ENCODE peak calls at places on chromosomes 5 and 9, in five cellular contexts. One of them, this sample, is unnamed.

GRCh38 chr9:74573792-74574191 is 76.7 kb downstream of the RORB start:
- DNase-seq in pons: no peak
- DNase-seq in bronchial epithelial cell: no peak
- DNase-seq in NCI-H1105 treated with DMSO at 0.1 percent for 48 hours: no peak
- DNase-seq in H9: no peak
- DNase-seq in this sample: peak

GRCh38 chr5:133662578-133662977 is 50.2 kb upstream of the FSTL4 start:
- DNase-seq in bronchial epithelial cell: peak
- DNase-seq in H9: no peak
- DNase-seq in NCI-H1105 treated with DMSO at 0.1 percent for 48 hours: no peak
- DNase-seq in pons: no peak
- DNase-seq in this sample: peak

GRCh38 chr9:113337714-113338113 is 2.4 kb downstream of the WDR31 start:
- DNase-seq in NCI-H1105 treated with DMSO at 0.1 percent for 48 hours: no peak
- DNase-seq in pons: no peak
- DNase-seq in H9: no peak
- DNase-seq in bronchial epithelial cell: no peak
- DNase-seq in this sample: no peak

GRCh38 chr9:99040911-99041582 is 63.9 kb upstream of the TGFBR1 start:
- DNase-seq in bronchial epithelial cell: no peak
- DNase-seq in pons: peak
- DNase-seq in H9: no peak
- DNase-seq in NCI-H1105 treated with DMSO at 0.1 percent for 48 hours: no peak
- DNase-seq in this sample: peak

GRCh38 chr5:143374496-143375217 is 28.8 kb downstream of the NR3C1 start:
- DNase-seq in bronchial epithelial cell: no peak
- DNase-seq in H9: no peak
- DNase-seq in NCI-H1105 treated with DMSO at 0.1 percent for 48 hours: no peak
- DNase-seq in pons: no peak
- DNase-seq in this sample: no peak

GRCh38 chr5:149791881-149792280 is 61.8 kb downstream of the PPARGC1B start:
- DNase-seq in bronchial epithelial cell: no peak
- DNase-seq in NCI-H1105 treated with DMSO at 0.1 percent for 48 hours: no peak
- DNase-seq in pons: no peak
- DNase-seq in H9: no peak
- DNase-seq in this sample: no peak

GRCh38 chr9:16710888-16711287 is 159.6 kb downstream of the BNC2 start:
- DNase-seq in NCI-H1105 treated with DMSO at 0.1 percent for 48 hours: no peak
- DNase-seq in H9: peak
- DNase-seq in bronchial epithelial cell: no peak
- DNase-seq in pons: no peak
- DNase-seq in this sample: no peak

GRCh38 chr5:14729448-14730385 is 65.2 kb downstream of the OTULIN start:
- DNase-seq in H9: no peak
- DNase-seq in bronchial epithelial cell: no peak
- DNase-seq in pons: no peak
- DNase-seq in NCI-H1105 treated with DMSO at 0.1 percent for 48 hours: no peak
- DNase-seq in this sample: no peak

This sample was measured in islet precursor cell.